ENCODE peak calls at places on chromosome 20, in ten cellular contexts. R, W, M, K, V, E, Q, O, A and I are unnamed samples.

GRCh38 chr20:10412591-10413408 is 21.2 kb downstream of the MKKS start:
- DNase-seq in R (no peak), W (no peak), M (no peak), K (no peak), V (no peak), E (no peak), Q (peak), O (no peak), A (no peak), I (no peak)

GRCh38 chr20:59955131-59955796 is 3.0 kb upstream of the CDH26 start:
- DNase-seq in R (no peak), W (no peak), M (no peak), K (no peak), V (no peak), E (no peak), Q (peak), O (no peak), A (peak), I (peak)

GRCh38 chr20:51249215-51249614 is 226.3 kb upstream of the KCNG1 start:
- DNase-seq in R (no peak), W (no peak), M (no peak), K (no peak), V (no peak), E (no peak), Q (no peak), O (no peak), A (no peak), I (no peak)

GRCh38 chr20:21166801-21167200 is 40.9 kb downstream of the KIZ start:
- DNase-seq in R (no peak), W (no peak), M (no peak), K (no peak), V (peak), E (no peak), Q (no peak), O (no peak), A (no peak), I (no peak)

GRCh38 chr20:21289651-21290050 is 13.5 kb upstream of the XRN2 start:
- DNase-seq in R (no peak), W (no peak), M (no peak), K (no peak), V (no peak), E (no peak), Q (no peak), O (no peak), A (no peak), I (no peak)

GRCh38 chr20:39248851-39249485 is 286.8 kb downstream of the DHX35 start:
- DNase-seq in R (no peak), W (no peak), M (no peak), K (no peak), V (no peak), E (no peak), Q (no peak), O (no peak), A (no peak), I (no peak)

GRCh38 chr20:47392015-47392720 is 35.7 kb upstream of the ZMYND8 start:
- DNase-seq in R (no peak), W (no peak), M (no peak), K (peak), V (peak), E (no peak), Q (peak), O (no peak), A (no peak), I (no peak)

GRCh38 chr20:54219751-54220426 is 12.0 kb downstream of the PFDN4 start:
- DNase-seq in R (no peak), W (no peak), M (no peak), K (no peak), V (no peak), E (no peak), Q (peak), O (no peak), A (no peak), I (no peak)

GRCh38 chr20:44585042-44585968 is 2.9 kb downstream of the PKIG start:
- DNase-seq in R (no peak), W (no peak), M (no peak), K (no peak), V (no peak), E (no peak), Q (no peak), O (peak), A (no peak), I (no peak)

GRCh38 chr20:1826046-1826445 is 69.2 kb upstream of the SIRPA start:
- DNase-seq in R (no peak), W (no peak), M (no peak), K (no peak), V (no peak), E (no peak), Q (no peak), O (no peak), A (no peak), I (no peak)

GRCh38 chr20:33773412-33774089 is 37.6 kb upstream of the CHMP4B start:
- DNase-seq in R (no peak), W (no peak), M (no peak), K (no peak), V (peak), E (no peak), Q (peak), O (no peak), A (no peak), I (no peak)

GRCh38 chr20:401682-402495 is 6.2 kb upstream of the RBCK1 start:
- DNase-seq in R (no peak), W (no peak), M (no peak), K (peak), V (peak), E (no peak), Q (no peak), O (no peak), A (no peak), I (no peak)

GRCh38 chr20:20184711-20185110 is 132.4 kb downstream of the CFAP61 start:
- DNase-seq in R (no peak), W (no peak), M (no peak), K (no peak), V (no peak), E (no peak), Q (no peak), O (no peak), A (no peak), I (no peak)

GRCh38 chr20:60001027-60001567 is 42.9 kb downstream of the CDH26 start:
- DNase-seq in R (no peak), W (no peak), M (no peak), K (no peak), V (no peak), E (no peak), Q (peak), O (no peak), A (no peak), I (no peak)

GRCh38 chr20:50728981-50729874 is 2.2 kb upstream of the PARD6B start:
- DNase-seq in R (no peak), W (no peak), M (no peak), K (no peak), V (no peak), E (no peak), Q (no peak), O (no peak), A (no peak), I (no peak)

GRCh38 chr20:10674684-10675455 is 1.1 kb upstream of the JAG1 start:
- DNase-seq in R (no peak), W (no peak), M (no peak), K (no peak), V (peak), E (no peak), Q (peak), O (peak), A (peak), I (no peak)

GRCh38 chr20:62598761-62599194 is 43.5 kb upstream of the SLCO4A1 start:
- DNase-seq in R (no peak), W (no peak), M (no peak), K (no peak), V (no peak), E (no peak), Q (peak), O (peak), A (no peak), I (no peak)

GRCh38 chr20:48787861-48788375 is 39.9 kb downstream of the PREX1 start:
- DNase-seq in R (no peak), W (no peak), M (no peak), K (no peak), V (no peak), E (no peak), Q (peak), O (no peak), A (no peak), I (no peak)

GRCh38 chr20:62916703-62917476 is 9.4 kb downstream of the DIDO1 start:
- DNase-seq in R (no peak), W (no peak), M (no peak), K (no peak), V (no peak), E (no peak), Q (no peak), O (no peak), A (no peak), I (no peak)